ENCODE peak calls at places on chromosome 14, in eight cellular contexts. H is SHP77, M is IMR-90, Y is left ventricle myocardium inferior, G is thoracic aorta, J is NCI-H1930, T is stomach, U is K562. R is an unnamed sample.

GRCh38 chr14:49972840-49973239 is 80.0 kb downstream of the ARF6 start:
- DNase-seq in H (peak), M (peak), Y (no peak), G (no peak), J (no peak), T (peak), U (no peak), R (no peak)

GRCh38 chr14:102591372-102591943 is 991 bp upstream of the RCOR1 start:
- DNase-seq in H (no peak), M (peak), Y (peak), G (no peak), J (no peak), T (peak), U (no peak), R (peak)

GRCh38 chr14:75709207-75709812 is 48.3 kb downstream of the TTLL5 start:
- DNase-seq in H (peak), M (peak), Y (peak), G (peak), J (peak), T (peak), U (peak), R (peak)

GRCh38 chr14:29671034-29671433 is 256.6 kb downstream of the PRKD1 start:
- DNase-seq in H (no peak), M (peak), Y (no peak), G (no peak), J (no peak), T (no peak), U (no peak), R (no peak)

GRCh38 chr14:92287987-92288386 is 35.0 kb upstream of the SLC24A4 start:
- DNase-seq in H (no peak), M (no peak), Y (no peak), G (no peak), J (no peak), T (no peak), U (peak), R (no peak)

GRCh38 chr14:74616507-74616906 is 4.5 kb upstream of the LTBP2 start:
- DNase-seq in H (no peak), M (peak), Y (no peak), G (no peak), J (no peak), T (no peak), U (no peak), R (no peak)

GRCh38 chr14:91924871-91925726 is 22.4 kb downstream of the FBLN5 start:
- DNase-seq in H (no peak), M (no peak), Y (no peak), G (no peak), J (no peak), T (no peak), U (no peak), R (no peak)

GRCh38 chr14:74464785-74465184 is 28.3 kb downstream of the NPC2 start:
- DNase-seq in H (no peak), M (no peak), Y (no peak), G (no peak), J (no peak), T (no peak), U (no peak), R (no peak)

GRCh38 chr14:100406505-100407131 is 83.5 kb downstream of the SLC25A47 start:
- DNase-seq in H (peak), M (peak), Y (no peak), G (no peak), J (no peak), T (peak), U (peak), R (no peak)

GRCh38 chr14:50929506-50929905 is 14.8 kb downstream of the PYGL start:
- DNase-seq in H (no peak), M (no peak), Y (no peak), G (no peak), J (no peak), T (no peak), U (no peak), R (no peak)

GRCh38 chr14:29741909-29742401 is 185.7 kb downstream of the PRKD1 start:
- DNase-seq in H (peak), M (peak), Y (no peak), G (peak), J (no peak), T (no peak), U (no peak), R (no peak)

GRCh38 chr14:37977481-37977880 is 230.2 kb upstream of the SSTR1 start:
- DNase-seq in H (no peak), M (no peak), Y (no peak), G (no peak), J (no peak), T (no peak), U (no peak), R (no peak)

GRCh38 chr14:37602605-37603453 is 7.4 kb downstream of the TTC6 start:
- DNase-seq in H (no peak), M (no peak), Y (no peak), G (no peak), J (no peak), T (no peak), U (no peak), R (no peak)

GRCh38 chr14:32073537-32074189 is 3.4 kb upstream of the ARHGAP5 start:
- DNase-seq in H (peak), M (peak), Y (no peak), G (no peak), J (peak), T (peak), U (peak), R (peak)

GRCh38 chr14:97848351-97848980 is 1051.3 kb downstream of the VRK1 start:
- DNase-seq in H (peak), M (no peak), Y (no peak), G (no peak), J (no peak), T (no peak), U (no peak), R (no peak)

GRCh38 chr14:52076334-52076733 is 7.5 kb upstream of the NID2 start:
- DNase-seq in H (no peak), M (peak), Y (no peak), G (peak), J (no peak), T (no peak), U (no peak), R (no peak)

GRCh38 chr14:59848671-59849070 is 21.9 kb downstream of the RTN1 start:
- DNase-seq in H (no peak), M (no peak), Y (no peak), G (no peak), J (no peak), T (no peak), U (no peak), R (no peak)

GRCh38 chr14:103108749-103109207 is 14.3 kb downstream of the EXOC3L4 start:
- DNase-seq in H (peak), M (peak), Y (no peak), G (no peak), J (no peak), T (no peak), U (peak), R (no peak)

GRCh38 chr14:60986500-60986899 is 5.5 kb downstream of the SLC38A6 start:
- DNase-seq in H (no peak), M (no peak), Y (no peak), G (no peak), J (no peak), T (no peak), U (no peak), R (no peak)

GRCh38 chr14:92497391-92497790 is 16.2 kb upstream of the RIN3 start:
- DNase-seq in H (no peak), M (no peak), Y (no peak), G (no peak), J (no peak), T (no peak), U (no peak), R (no peak)

GRCh38 chr14:65226824-65227604 is 124.7 kb upstream of the MAX start:
- DNase-seq in H (no peak), M (peak), Y (no peak), G (no peak), J (no peak), T (peak), U (no peak), R (no peak)

GRCh38 chr14:54366726-54367707 is 29.8 kb upstream of the CDKN3 start:
- DNase-seq in H (peak), M (peak), Y (no peak), G (no peak), J (no peak), T (peak), U (peak), R (peak)

GRCh38 chr14:104665092-104665662 is 24.2 kb upstream of the INF2 start:
- DNase-seq in H (no peak), M (peak), Y (no peak), G (no peak), J (no peak), T (no peak), U (no peak), R (no peak)

GRCh38 chr14:79825046-79825521 is 386.2 kb downstream of the DIO2 start:
- DNase-seq in H (no peak), M (peak), Y (no peak), G (no peak), J (no peak), T (no peak), U (no peak), R (no peak)

GRCh38 chr14:99677231-99677891 is 6.7 kb upstream of the CYP46A1 start:
- DNase-seq in H (no peak), M (no peak), Y (no peak), G (no peak), J (no peak), T (no peak), U (no peak), R (no peak)

GRCh38 chr14:56811596-56812363 is 1.5 kb upstream of the OTX2 start:
- DNase-seq in H (no peak), M (no peak), Y (no peak), G (no peak), J (no peak), T (no peak), U (no peak), R (no peak)

R was measured in nucleus accumbens.